ENCODE peak calls at places on chromosome 2, in eight cellular contexts. One of them, this sample, is unnamed.

GRCh38 chr2:100260712-100261620 is 61.3 kb downstream of the LONRF2 start:
- DNase-seq in coronary artery: peak
- DNase-seq in kidney: no peak
- DNase-seq in upper lobe of right lung: no peak
- DNase-seq in endodermal cell: peak
- DNase-seq in lung: peak
- DNase-seq in breast epithelium: peak
- DNase-seq in prostate gland: peak
- DNase-seq in this sample: no peak

GRCh38 chr2:40282428-40282827 is 169.5 kb downstream of the SLC8A1 start:
- DNase-seq in breast epithelium: no peak
- DNase-seq in lung: no peak
- DNase-seq in upper lobe of right lung: no peak
- DNase-seq in prostate gland: no peak
- DNase-seq in endodermal cell: no peak
- DNase-seq in kidney: no peak
- DNase-seq in coronary artery: no peak
- DNase-seq in this sample: no peak

GRCh38 chr2:217731805-217732204 is 271.0 kb downstream of the TNS1 start:
- DNase-seq in coronary artery: peak
- DNase-seq in endodermal cell: no peak
- DNase-seq in kidney: no peak
- DNase-seq in prostate gland: no peak
- DNase-seq in upper lobe of right lung: no peak
- DNase-seq in lung: no peak
- DNase-seq in breast epithelium: no peak
- DNase-seq in this sample: no peak

GRCh38 chr2:211161236-211161635 is 604.8 kb downstream of the CPS1 start:
- DNase-seq in coronary artery: no peak
- DNase-seq in upper lobe of right lung: no peak
- DNase-seq in kidney: no peak
- DNase-seq in endodermal cell: no peak
- DNase-seq in lung: no peak
- DNase-seq in prostate gland: no peak
- DNase-seq in breast epithelium: no peak
- DNase-seq in this sample: no peak

GRCh38 chr2:120596990-120597594 is 138.6 kb upstream of the GLI2 start:
- DNase-seq in upper lobe of right lung: peak
- DNase-seq in kidney: peak
- DNase-seq in endodermal cell: no peak
- DNase-seq in prostate gland: no peak
- DNase-seq in coronary artery: no peak
- DNase-seq in breast epithelium: peak
- DNase-seq in lung: no peak
- DNase-seq in this sample: no peak

GRCh38 chr2:239540174-239540573 is 139.4 kb upstream of the HDAC4 start:
- DNase-seq in lung: no peak
- DNase-seq in upper lobe of right lung: peak
- DNase-seq in prostate gland: no peak
- DNase-seq in endodermal cell: no peak
- DNase-seq in breast epithelium: no peak
- DNase-seq in coronary artery: no peak
- DNase-seq in kidney: no peak
- DNase-seq in this sample: no peak

GRCh38 chr2:12930382-12930781 is 213.6 kb downstream of the TRIB2 start:
- DNase-seq in endodermal cell: no peak
- DNase-seq in kidney: no peak
- DNase-seq in lung: no peak
- DNase-seq in coronary artery: no peak
- DNase-seq in breast epithelium: no peak
- DNase-seq in prostate gland: no peak
- DNase-seq in upper lobe of right lung: no peak
- DNase-seq in this sample: no peak

GRCh38 chr2:26034597-26035067 is 748 bp downstream of the RAB10 start:
- DNase-seq in prostate gland: peak
- DNase-seq in breast epithelium: no peak
- DNase-seq in kidney: no peak
- DNase-seq in endodermal cell: no peak
- DNase-seq in coronary artery: no peak
- DNase-seq in lung: no peak
- DNase-seq in upper lobe of right lung: no peak
- DNase-seq in this sample: no peak

GRCh38 chr2:196249171-196249570 is 77.8 kb upstream of the STK17B start:
- DNase-seq in kidney: no peak
- DNase-seq in lung: no peak
- DNase-seq in endodermal cell: no peak
- DNase-seq in prostate gland: no peak
- DNase-seq in coronary artery: no peak
- DNase-seq in breast epithelium: no peak
- DNase-seq in upper lobe of right lung: no peak
- DNase-seq in this sample: no peak

GRCh38 chr2:37934591-37935513 is 9.8 kb downstream of the RMDN2 start:
- DNase-seq in breast epithelium: no peak
- DNase-seq in lung: no peak
- DNase-seq in endodermal cell: no peak
- DNase-seq in coronary artery: no peak
- DNase-seq in upper lobe of right lung: no peak
- DNase-seq in kidney: no peak
- DNase-seq in prostate gland: no peak
- DNase-seq in this sample: no peak

GRCh38 chr2:49901202-49901865 is 747.0 kb upstream of the FSHR start:
- DNase-seq in upper lobe of right lung: no peak
- DNase-seq in coronary artery: no peak
- DNase-seq in breast epithelium: no peak
- DNase-seq in kidney: no peak
- DNase-seq in lung: no peak
- DNase-seq in endodermal cell: no peak
- DNase-seq in prostate gland: no peak
- DNase-seq in this sample: no peak

GRCh38 chr2:94986392-94986963 is 39.0 kb upstream of the MAL start:
- DNase-seq in prostate gland: peak
- DNase-seq in endodermal cell: peak
- DNase-seq in breast epithelium: peak
- DNase-seq in coronary artery: no peak
- DNase-seq in upper lobe of right lung: no peak
- DNase-seq in kidney: no peak
- DNase-seq in lung: peak
- DNase-seq in this sample: peak

GRCh38 chr2:127704641-127705243 is 3.4 kb downstream of the SFT2D3 start:
- DNase-seq in breast epithelium: no peak
- DNase-seq in coronary artery: no peak
- DNase-seq in endodermal cell: no peak
- DNase-seq in lung: no peak
- DNase-seq in kidney: no peak
- DNase-seq in prostate gland: no peak
- DNase-seq in upper lobe of right lung: no peak
- DNase-seq in this sample: no peak

GRCh38 chr2:37262510-37262909 is 31.1 kb downstream of the NDUFAF7 start:
- DNase-seq in prostate gland: no peak
- DNase-seq in upper lobe of right lung: no peak
- DNase-seq in kidney: no peak
- DNase-seq in breast epithelium: no peak
- DNase-seq in lung: no peak
- DNase-seq in endodermal cell: no peak
- DNase-seq in coronary artery: no peak
- DNase-seq in this sample: no peak

GRCh38 chr2:120399889-120400240 is 53.9 kb downstream of the INHBB start:
- DNase-seq in breast epithelium: no peak
- DNase-seq in coronary artery: peak
- DNase-seq in kidney: peak
- DNase-seq in upper lobe of right lung: no peak
- DNase-seq in prostate gland: no peak
- DNase-seq in endodermal cell: no peak
- DNase-seq in lung: no peak
- DNase-seq in this sample: no peak

GRCh38 chr2:134193006-134193405 is 60.9 kb upstream of the MGAT5 start:
- DNase-seq in kidney: no peak
- DNase-seq in breast epithelium: no peak
- DNase-seq in endodermal cell: no peak
- DNase-seq in upper lobe of right lung: no peak
- DNase-seq in coronary artery: no peak
- DNase-seq in prostate gland: no peak
- DNase-seq in lung: no peak
- DNase-seq in this sample: no peak

GRCh38 chr2:3207091-3207491 is 170.5 kb downstream of the EIPR1 start:
- DNase-seq in prostate gland: no peak
- DNase-seq in upper lobe of right lung: no peak
- DNase-seq in endodermal cell: peak
- DNase-seq in lung: no peak
- DNase-seq in coronary artery: no peak
- DNase-seq in breast epithelium: no peak
- DNase-seq in kidney: no peak
- DNase-seq in this sample: no peak

GRCh38 chr2:227577555-227577954 is 21.1 kb upstream of the SCYGR2 start:
- DNase-seq in endodermal cell: no peak
- DNase-seq in coronary artery: no peak
- DNase-seq in breast epithelium: no peak
- DNase-seq in upper lobe of right lung: no peak
- DNase-seq in prostate gland: peak
- DNase-seq in lung: no peak
- DNase-seq in kidney: no peak
- DNase-seq in this sample: no peak

GRCh38 chr2:227576110-227576509 is 22.6 kb upstream of the SCYGR2 start:
- DNase-seq in coronary artery: no peak
- DNase-seq in lung: no peak
- DNase-seq in endodermal cell: no peak
- DNase-seq in kidney: no peak
- DNase-seq in upper lobe of right lung: no peak
- DNase-seq in prostate gland: no peak
- DNase-seq in breast epithelium: no peak
- DNase-seq in this sample: no peak

GRCh38 chr2:227578642-227579041 is 20.1 kb upstream of the SCYGR2 start:
- DNase-seq in coronary artery: no peak
- DNase-seq in breast epithelium: no peak
- DNase-seq in prostate gland: no peak
- DNase-seq in lung: no peak
- DNase-seq in upper lobe of right lung: no peak
- DNase-seq in endodermal cell: no peak
- DNase-seq in kidney: no peak
- DNase-seq in this sample: no peak

GRCh38 chr2:227582369-227582768 is 16.3 kb upstream of the SCYGR2 start:
- DNase-seq in prostate gland: no peak
- DNase-seq in lung: no peak
- DNase-seq in upper lobe of right lung: no peak
- DNase-seq in breast epithelium: no peak
- DNase-seq in endodermal cell: no peak
- DNase-seq in coronary artery: no peak
- DNase-seq in kidney: no peak
- DNase-seq in this sample: no peak

GRCh38 chr2:227576812-227577211 is 21.9 kb upstream of the SCYGR2 start:
- DNase-seq in lung: no peak
- DNase-seq in prostate gland: no peak
- DNase-seq in endodermal cell: no peak
- DNase-seq in upper lobe of right lung: no peak
- DNase-seq in kidney: no peak
- DNase-seq in coronary artery: no peak
- DNase-seq in breast epithelium: no peak
- DNase-seq in this sample: no peak
- H3K4me3 ChIP-seq in lung: no peak
- H3K4me3 ChIP-seq in prostate gland: no peak
- H3K4me3 ChIP-seq in endodermal cell: no peak
- H3K4me3 ChIP-seq in upper lobe of right lung: no peak
- H3K4me3 ChIP-seq in kidney: no peak
- H3K4me3 ChIP-seq in coronary artery: no peak
- H3K4me3 ChIP-seq in breast epithelium: no peak
- H3K4me3 ChIP-seq in this sample: no peak

DNA sequence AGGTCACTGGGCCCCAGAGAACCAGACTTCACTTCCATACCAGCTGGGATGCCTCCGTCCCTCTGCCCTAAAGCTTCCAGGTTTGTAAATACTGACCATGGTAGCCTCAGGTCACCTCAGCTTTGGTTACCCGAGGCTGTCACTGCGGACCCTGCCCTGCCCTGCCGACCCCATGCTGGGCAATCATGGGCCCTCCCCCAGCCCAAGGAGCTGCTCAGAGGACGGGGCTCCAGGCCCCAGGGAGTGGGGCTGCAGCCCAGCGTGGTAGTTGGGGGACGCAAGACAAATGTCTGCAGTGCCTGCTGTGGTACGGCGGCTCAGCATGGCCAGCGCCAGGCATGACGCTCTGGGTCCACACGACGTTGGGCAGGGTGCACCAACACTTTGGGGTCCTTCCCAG is 25.3 kb downstream of the RAMP1 start:
- DNase-seq in lung: no peak
- DNase-seq in prostate gland: no peak
- DNase-seq in breast epithelium: no peak
- DNase-seq in upper lobe of right lung: no peak
- DNase-seq in coronary artery: no peak
- DNase-seq in endodermal cell: peak
- DNase-seq in kidney: peak
- DNase-seq in this sample: no peak
- H3K27ac ChIP-seq in lung: no peak
- H3K27ac ChIP-seq in prostate gland: peak
- H3K27ac ChIP-seq in breast epithelium: no peak
- H3K27ac ChIP-seq in upper lobe of right lung: no peak
- H3K27ac ChIP-seq in coronary artery: peak
- H3K27ac ChIP-seq in endodermal cell: no peak
- H3K27ac ChIP-seq in kidney: no peak
- H3K27ac ChIP-seq in this sample: no peak

GRCh38 chr2:88613921-88614320 is 13.3 kb downstream of the EIF2AK3 start:
- DNase-seq in kidney: no peak
- DNase-seq in upper lobe of right lung: no peak
- DNase-seq in breast epithelium: no peak
- DNase-seq in prostate gland: no peak
- DNase-seq in endodermal cell: no peak
- DNase-seq in lung: no peak
- DNase-seq in coronary artery: no peak
- DNase-seq in this sample: no peak
- H3K4me3 ChIP-seq in kidney: no peak
- H3K4me3 ChIP-seq in upper lobe of right lung: no peak
- H3K4me3 ChIP-seq in breast epithelium: no peak
- H3K4me3 ChIP-seq in prostate gland: no peak
- H3K4me3 ChIP-seq in endodermal cell: no peak
- H3K4me3 ChIP-seq in lung: no peak
- H3K4me3 ChIP-seq in coronary artery: no peak
- H3K4me3 ChIP-seq in this sample: no peak

GRCh38 chr2:105494683-105495425 is 96.0 kb upstream of the FHL2 start:
- DNase-seq in upper lobe of right lung: no peak
- DNase-seq in lung: no peak
- DNase-seq in coronary artery: no peak
- DNase-seq in prostate gland: no peak
- DNase-seq in endodermal cell: no peak
- DNase-seq in breast epithelium: no peak
- DNase-seq in kidney: no peak
- DNase-seq in this sample: no peak

GRCh38 chr2:105502625-105503334 is 103.9 kb upstream of the FHL2 start:
- DNase-seq in breast epithelium: no peak
- DNase-seq in prostate gland: no peak
- DNase-seq in lung: no peak
- DNase-seq in endodermal cell: no peak
- DNase-seq in upper lobe of right lung: no peak
- DNase-seq in coronary artery: no peak
- DNase-seq in kidney: no peak
- DNase-seq in this sample: no peak

GRCh38 chr2:105498281-105498846 is 99.5 kb upstream of the FHL2 start:
- DNase-seq in breast epithelium: no peak
- DNase-seq in upper lobe of right lung: no peak
- DNase-seq in lung: peak
- DNase-seq in kidney: no peak
- DNase-seq in prostate gland: no peak
- DNase-seq in coronary artery: no peak
- DNase-seq in endodermal cell: no peak
- DNase-seq in this sample: no peak

GRCh38 chr2:105496271-105496670 is 97.4 kb upstream of the FHL2 start:
- DNase-seq in breast epithelium: no peak
- DNase-seq in prostate gland: no peak
- DNase-seq in kidney: no peak
- DNase-seq in lung: peak
- DNase-seq in endodermal cell: no peak
- DNase-seq in upper lobe of right lung: no peak
- DNase-seq in coronary artery: no peak
- DNase-seq in this sample: no peak

GRCh38 chr2:105497094-105497493 is 98.2 kb upstream of the FHL2 start:
- DNase-seq in lung: peak
- DNase-seq in breast epithelium: no peak
- DNase-seq in coronary artery: no peak
- DNase-seq in upper lobe of right lung: no peak
- DNase-seq in endodermal cell: no peak
- DNase-seq in prostate gland: no peak
- DNase-seq in kidney: no peak
- DNase-seq in this sample: no peak
- H3K27ac ChIP-seq in lung: no peak
- H3K27ac ChIP-seq in breast epithelium: peak
- H3K27ac ChIP-seq in coronary artery: peak
- H3K27ac ChIP-seq in upper lobe of right lung: no peak
- H3K27ac ChIP-seq in endodermal cell: no peak
- H3K27ac ChIP-seq in prostate gland: no peak
- H3K27ac ChIP-seq in kidney: no peak
- H3K27ac ChIP-seq in this sample: no peak